ENCODE peak calls at places on chromosomes 3 and 15, in seven cellular contexts. One of them, this sample, is unnamed.

GRCh38 chr3:116524455-116524854 is 79.2 kb upstream of the LSAMP start:
- DNase-seq in kidney epithelial cell: no peak
- DNase-seq in osteoblast: no peak
- DNase-seq in IMR-90: peak
- DNase-seq in cardiac fibroblast: no peak
- DNase-seq in neural progenitor cell: no peak
- DNase-seq in GM12865: no peak
- DNase-seq in this sample: no peak

GRCh38 chr15:66739287-66739686 is 37.3 kb downstream of the SMAD6 start:
- DNase-seq in cardiac fibroblast: no peak
- DNase-seq in osteoblast: no peak
- DNase-seq in neural progenitor cell: no peak
- DNase-seq in IMR-90: no peak
- DNase-seq in kidney epithelial cell: no peak
- DNase-seq in GM12865: no peak
- DNase-seq in this sample: no peak

GRCh38 chr15:48440084-48440483 is 108.9 kb downstream of the DUT start:
- DNase-seq in osteoblast: no peak
- DNase-seq in cardiac fibroblast: peak
- DNase-seq in GM12865: no peak
- DNase-seq in kidney epithelial cell: no peak
- DNase-seq in neural progenitor cell: peak
- DNase-seq in IMR-90: peak
- DNase-seq in this sample: no peak

GRCh38 chr3:106296111-106296510 is 427.3 kb upstream of the CBLB start:
- DNase-seq in osteoblast: no peak
- DNase-seq in neural progenitor cell: peak
- DNase-seq in IMR-90: no peak
- DNase-seq in GM12865: no peak
- DNase-seq in kidney epithelial cell: peak
- DNase-seq in cardiac fibroblast: no peak
- DNase-seq in this sample: no peak

GRCh38 chr3:78895528-78895927 is 872.3 kb downstream of the ROBO1 start:
- DNase-seq in cardiac fibroblast: peak
- DNase-seq in GM12865: no peak
- DNase-seq in kidney epithelial cell: no peak
- DNase-seq in osteoblast: peak
- DNase-seq in IMR-90: no peak
- DNase-seq in neural progenitor cell: no peak
- DNase-seq in this sample: no peak

GRCh38 chr3:157767602-157768001 is 264.4 kb upstream of the VEPH1 start:
- DNase-seq in IMR-90: no peak
- DNase-seq in neural progenitor cell: no peak
- DNase-seq in kidney epithelial cell: no peak
- DNase-seq in GM12865: no peak
- DNase-seq in cardiac fibroblast: no peak
- DNase-seq in osteoblast: no peak
- DNase-seq in this sample: no peak

GRCh38 chr3:61667417-61668213 is 106.2 kb downstream of the PTPRG start:
- DNase-seq in osteoblast: peak
- DNase-seq in kidney epithelial cell: no peak
- DNase-seq in cardiac fibroblast: peak
- DNase-seq in IMR-90: no peak
- DNase-seq in GM12865: no peak
- DNase-seq in neural progenitor cell: no peak
- DNase-seq in this sample: no peak

GRCh38 chr15:29100486-29101000 is 169.1 kb downstream of the NSMCE3 start:
- DNase-seq in cardiac fibroblast: no peak
- DNase-seq in kidney epithelial cell: no peak
- DNase-seq in osteoblast: peak
- DNase-seq in GM12865: no peak
- DNase-seq in neural progenitor cell: no peak
- DNase-seq in IMR-90: no peak
- DNase-seq in this sample: no peak

GRCh38 chr3:138374573-138375134 is 26.3 kb downstream of the MRAS start:
- DNase-seq in osteoblast: no peak
- DNase-seq in IMR-90: no peak
- DNase-seq in neural progenitor cell: no peak
- DNase-seq in kidney epithelial cell: no peak
- DNase-seq in cardiac fibroblast: peak
- DNase-seq in GM12865: no peak
- DNase-seq in this sample: no peak

GRCh38 chr3:25631989-25632388 is 32.7 kb downstream of the TOP2B start:
- DNase-seq in GM12865: no peak
- DNase-seq in cardiac fibroblast: no peak
- DNase-seq in osteoblast: no peak
- DNase-seq in IMR-90: no peak
- DNase-seq in kidney epithelial cell: no peak
- DNase-seq in neural progenitor cell: no peak
- DNase-seq in this sample: no peak
- TF ChIP-seq CTCF in GM12865: no peak
- TF ChIP-seq CTCF in cardiac fibroblast: no peak
- TF ChIP-seq CTCF in osteoblast: no peak
- TF ChIP-seq CTCF in IMR-90: no peak
- TF ChIP-seq CTCF in kidney epithelial cell: no peak
- TF ChIP-seq CTCF in neural progenitor cell: no peak
- TF ChIP-seq CTCF in this sample: no peak

GRCh38 chr15:27608248-27608647 is 490.9 kb downstream of the OCA2 start:
- DNase-seq in cardiac fibroblast: no peak
- DNase-seq in GM12865: no peak
- DNase-seq in neural progenitor cell: no peak
- DNase-seq in kidney epithelial cell: no peak
- DNase-seq in osteoblast: no peak
- DNase-seq in IMR-90: no peak
- DNase-seq in this sample: no peak
- TF ChIP-seq CTCF in cardiac fibroblast: no peak
- TF ChIP-seq CTCF in GM12865: no peak
- TF ChIP-seq CTCF in neural progenitor cell: no peak
- TF ChIP-seq CTCF in kidney epithelial cell: no peak
- TF ChIP-seq CTCF in osteoblast: no peak
- TF ChIP-seq CTCF in IMR-90: no peak
- TF ChIP-seq CTCF in this sample: no peak

GRCh38 chr3:10692039-10692438 is 124.0 kb upstream of the SLC6A11 start:
- DNase-seq in neural progenitor cell: no peak
- DNase-seq in IMR-90: no peak
- DNase-seq in GM12865: no peak
- DNase-seq in kidney epithelial cell: no peak
- DNase-seq in osteoblast: no peak
- DNase-seq in cardiac fibroblast: no peak
- DNase-seq in this sample: no peak

GRCh38 chr3:10694194-10694593 is 121.8 kb upstream of the SLC6A11 start:
- DNase-seq in GM12865: no peak
- DNase-seq in IMR-90: no peak
- DNase-seq in osteoblast: no peak
- DNase-seq in neural progenitor cell: no peak
- DNase-seq in cardiac fibroblast: no peak
- DNase-seq in kidney epithelial cell: no peak
- DNase-seq in this sample: no peak

GRCh38 chr3:10697918-10698317 is 118.1 kb upstream of the SLC6A11 start:
- DNase-seq in kidney epithelial cell: no peak
- DNase-seq in osteoblast: no peak
- DNase-seq in IMR-90: no peak
- DNase-seq in GM12865: no peak
- DNase-seq in cardiac fibroblast: no peak
- DNase-seq in neural progenitor cell: peak
- DNase-seq in this sample: no peak

GRCh38 chr3:10695595-10696285 is 120.3 kb upstream of the SLC6A11 start:
- DNase-seq in neural progenitor cell: no peak
- DNase-seq in IMR-90: no peak
- DNase-seq in cardiac fibroblast: no peak
- DNase-seq in GM12865: no peak
- DNase-seq in osteoblast: no peak
- DNase-seq in kidney epithelial cell: no peak
- DNase-seq in this sample: no peak

DNA sequence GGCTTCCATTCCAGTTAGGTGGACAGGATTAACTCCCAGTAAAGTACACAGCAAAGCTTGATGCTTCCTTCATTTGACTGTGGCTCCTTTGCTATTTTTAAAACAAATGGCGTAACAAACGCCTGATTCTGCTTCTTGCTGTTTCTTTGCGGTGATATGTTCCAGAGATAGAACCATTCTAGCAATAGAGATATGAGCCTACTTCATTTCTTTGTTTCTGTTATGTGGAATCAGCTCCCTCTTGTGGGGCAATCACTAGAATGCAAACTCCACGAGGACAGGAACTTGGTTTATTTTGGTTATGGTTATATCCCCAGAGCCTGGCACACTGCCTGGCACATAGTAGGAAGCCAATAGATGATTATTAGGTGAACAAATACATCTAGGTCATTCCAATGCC is 122.6 kb upstream of the SLC6A11 start:
- DNase-seq in IMR-90: peak
- DNase-seq in GM12865: peak
- DNase-seq in osteoblast: no peak
- DNase-seq in kidney epithelial cell: no peak
- DNase-seq in cardiac fibroblast: peak
- DNase-seq in neural progenitor cell: no peak
- DNase-seq in this sample: no peak
- TF ChIP-seq CTCF in IMR-90: no peak
- TF ChIP-seq CTCF in GM12865: no peak
- TF ChIP-seq CTCF in osteoblast: peak
- TF ChIP-seq CTCF in kidney epithelial cell: no peak
- TF ChIP-seq CTCF in cardiac fibroblast: peak
- TF ChIP-seq CTCF in neural progenitor cell: peak
- TF ChIP-seq CTCF in this sample: no peak

GRCh38 chr15:41972341-41973237 is at the start of gene EHD4:
- DNase-seq in GM12865: peak
- DNase-seq in IMR-90: peak
- DNase-seq in kidney epithelial cell: peak
- DNase-seq in osteoblast: peak
- DNase-seq in cardiac fibroblast: peak
- DNase-seq in neural progenitor cell: peak
- DNase-seq in this sample: peak
- TF ChIP-seq CTCF in GM12865: peak
- TF ChIP-seq CTCF in IMR-90: peak
- TF ChIP-seq CTCF in kidney epithelial cell: peak
- TF ChIP-seq CTCF in osteoblast: peak
- TF ChIP-seq CTCF in cardiac fibroblast: peak
- TF ChIP-seq CTCF in neural progenitor cell: peak
- TF ChIP-seq CTCF in this sample: peak

DNA sequence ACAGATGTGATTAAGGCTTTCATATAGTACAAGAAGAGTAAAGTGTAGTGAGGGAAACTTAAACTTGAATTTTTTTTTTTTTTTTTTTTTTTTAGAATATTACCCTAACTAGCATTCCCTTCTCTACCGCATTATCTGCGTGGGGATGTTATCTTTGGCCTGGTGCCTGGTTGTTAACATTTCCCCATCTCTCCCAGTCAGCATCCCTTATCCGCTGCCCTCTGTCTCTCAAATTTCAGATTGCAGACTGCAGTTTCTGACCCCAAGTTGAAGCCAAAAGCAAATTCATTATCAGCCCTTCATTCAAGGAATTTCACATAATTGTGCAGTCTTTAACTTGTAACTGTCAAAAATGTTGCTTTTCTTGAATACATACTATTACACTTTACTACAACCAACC is 353.0 kb downstream of the PLOD2 start:
- DNase-seq in kidney epithelial cell: no peak
- DNase-seq in neural progenitor cell: peak
- DNase-seq in cardiac fibroblast: peak
- DNase-seq in IMR-90: peak
- DNase-seq in GM12865: peak
- DNase-seq in osteoblast: no peak
- DNase-seq in this sample: no peak
- TF ChIP-seq CTCF in kidney epithelial cell: no peak
- TF ChIP-seq CTCF in neural progenitor cell: peak
- TF ChIP-seq CTCF in cardiac fibroblast: peak
- TF ChIP-seq CTCF in IMR-90: no peak
- TF ChIP-seq CTCF in GM12865: peak
- TF ChIP-seq CTCF in osteoblast: peak
- TF ChIP-seq CTCF in this sample: no peak